ENCODE peak calls at places on chromosomes 1 and 21, in eight cellular contexts. One of them, this sample, is unnamed.

GRCh38 chr1:212161231-212161781 is 123.9 kb upstream of the PPP2R5A start:
- DNase-seq in Panc1: no peak
- DNase-seq in activated T-cell treated with anti-CD3 and anti-CD28 coated beads for 1 hour: no peak
- DNase-seq in Daoy: peak
- DNase-seq in cardiac muscle cell: peak
- DNase-seq in RPMI8226: no peak
- DNase-seq in stimulated activated CD4-positive, alpha-beta T cell treated with anti-CD3 and anti-CD28 coated beads, Interleukin-15, amount 100 ng/mL, for 1 hour: no peak
- DNase-seq in iPS-NIHi11: no peak
- DNase-seq in this sample: peak

GRCh38 chr21:15560383-15561056 is 169.3 kb upstream of the USP25 start:
- DNase-seq in Panc1: no peak
- DNase-seq in activated T-cell treated with anti-CD3 and anti-CD28 coated beads for 1 hour: no peak
- DNase-seq in Daoy: no peak
- DNase-seq in cardiac muscle cell: no peak
- DNase-seq in RPMI8226: no peak
- DNase-seq in stimulated activated CD4-positive, alpha-beta T cell treated with anti-CD3 and anti-CD28 coated beads, Interleukin-15, amount 100 ng/mL, for 1 hour: no peak
- DNase-seq in iPS-NIHi11: no peak
- DNase-seq in this sample: peak

GRCh38 chr1:191320062-191320461 is 838.2 kb upstream of the RGS18 start:
- DNase-seq in Panc1: no peak
- DNase-seq in activated T-cell treated with anti-CD3 and anti-CD28 coated beads for 1 hour: no peak
- DNase-seq in Daoy: no peak
- DNase-seq in cardiac muscle cell: no peak
- DNase-seq in RPMI8226: peak
- DNase-seq in stimulated activated CD4-positive, alpha-beta T cell treated with anti-CD3 and anti-CD28 coated beads, Interleukin-15, amount 100 ng/mL, for 1 hour: no peak
- DNase-seq in iPS-NIHi11: no peak
- DNase-seq in this sample: no peak

GRCh38 chr1:186715887-186716809 is 35.9 kb upstream of the PTGS2 start:
- DNase-seq in Panc1: no peak
- DNase-seq in activated T-cell treated with anti-CD3 and anti-CD28 coated beads for 1 hour: no peak
- DNase-seq in Daoy: no peak
- DNase-seq in cardiac muscle cell: no peak
- DNase-seq in RPMI8226: no peak
- DNase-seq in stimulated activated CD4-positive, alpha-beta T cell treated with anti-CD3 and anti-CD28 coated beads, Interleukin-15, amount 100 ng/mL, for 1 hour: no peak
- DNase-seq in iPS-NIHi11: no peak
- DNase-seq in this sample: no peak

GRCh38 chr1:96361961-96362360 is 359.6 kb upstream of the PTBP2 start:
- DNase-seq in Panc1: no peak
- DNase-seq in activated T-cell treated with anti-CD3 and anti-CD28 coated beads for 1 hour: no peak
- DNase-seq in Daoy: no peak
- DNase-seq in cardiac muscle cell: peak
- DNase-seq in RPMI8226: no peak
- DNase-seq in stimulated activated CD4-positive, alpha-beta T cell treated with anti-CD3 and anti-CD28 coated beads, Interleukin-15, amount 100 ng/mL, for 1 hour: no peak
- DNase-seq in iPS-NIHi11: no peak
- DNase-seq in this sample: no peak

GRCh38 chr1:112146201-112146715 is 156.8 kb upstream of the KCND3 start:
- DNase-seq in Panc1: no peak
- DNase-seq in activated T-cell treated with anti-CD3 and anti-CD28 coated beads for 1 hour: no peak
- DNase-seq in Daoy: no peak
- DNase-seq in cardiac muscle cell: no peak
- DNase-seq in RPMI8226: no peak
- DNase-seq in stimulated activated CD4-positive, alpha-beta T cell treated with anti-CD3 and anti-CD28 coated beads, Interleukin-15, amount 100 ng/mL, for 1 hour: no peak
- DNase-seq in iPS-NIHi11: no peak
- DNase-seq in this sample: no peak

GRCh38 chr1:74964508-74964907 is 169.7 kb upstream of the LHX8 start:
- DNase-seq in Panc1: no peak
- DNase-seq in activated T-cell treated with anti-CD3 and anti-CD28 coated beads for 1 hour: no peak
- DNase-seq in Daoy: peak
- DNase-seq in cardiac muscle cell: peak
- DNase-seq in RPMI8226: peak
- DNase-seq in stimulated activated CD4-positive, alpha-beta T cell treated with anti-CD3 and anti-CD28 coated beads, Interleukin-15, amount 100 ng/mL, for 1 hour: no peak
- DNase-seq in iPS-NIHi11: no peak
- DNase-seq in this sample: no peak

GRCh38 chr1:167517535-167518330 is 596 bp downstream of the CD247 start:
- DNase-seq in Panc1: no peak
- DNase-seq in activated T-cell treated with anti-CD3 and anti-CD28 coated beads for 1 hour: peak
- DNase-seq in Daoy: peak
- DNase-seq in cardiac muscle cell: no peak
- DNase-seq in RPMI8226: no peak
- DNase-seq in stimulated activated CD4-positive, alpha-beta T cell treated with anti-CD3 and anti-CD28 coated beads, Interleukin-15, amount 100 ng/mL, for 1 hour: peak
- DNase-seq in iPS-NIHi11: no peak
- DNase-seq in this sample: peak

GRCh38 chr1:27336756-27337155 is 5.1 kb upstream of the SYTL1 start:
- DNase-seq in Panc1: no peak
- DNase-seq in activated T-cell treated with anti-CD3 and anti-CD28 coated beads for 1 hour: no peak
- DNase-seq in Daoy: no peak
- DNase-seq in cardiac muscle cell: no peak
- DNase-seq in RPMI8226: no peak
- DNase-seq in stimulated activated CD4-positive, alpha-beta T cell treated with anti-CD3 and anti-CD28 coated beads, Interleukin-15, amount 100 ng/mL, for 1 hour: no peak
- DNase-seq in iPS-NIHi11: no peak
- DNase-seq in this sample: no peak

GRCh38 chr1:12063141-12064072 is at the start of gene TNFRSF8:
- DNase-seq in Panc1: no peak
- DNase-seq in activated T-cell treated with anti-CD3 and anti-CD28 coated beads for 1 hour: peak
- DNase-seq in Daoy: peak
- DNase-seq in cardiac muscle cell: peak
- DNase-seq in RPMI8226: peak
- DNase-seq in stimulated activated CD4-positive, alpha-beta T cell treated with anti-CD3 and anti-CD28 coated beads, Interleukin-15, amount 100 ng/mL, for 1 hour: no peak
- DNase-seq in iPS-NIHi11: peak
- DNase-seq in this sample: peak

GRCh38 chr1:64733576-64734288 is 11.1 kb upstream of the RAVER2 start:
- DNase-seq in Panc1: no peak
- DNase-seq in activated T-cell treated with anti-CD3 and anti-CD28 coated beads for 1 hour: no peak
- DNase-seq in Daoy: peak
- DNase-seq in cardiac muscle cell: peak
- DNase-seq in RPMI8226: no peak
- DNase-seq in stimulated activated CD4-positive, alpha-beta T cell treated with anti-CD3 and anti-CD28 coated beads, Interleukin-15, amount 100 ng/mL, for 1 hour: no peak
- DNase-seq in iPS-NIHi11: no peak
- DNase-seq in this sample: peak

GRCh38 chr1:242129103-242129502 is 130.2 kb upstream of the MAP1LC3C start:
- DNase-seq in Panc1: no peak
- DNase-seq in activated T-cell treated with anti-CD3 and anti-CD28 coated beads for 1 hour: no peak
- DNase-seq in Daoy: peak
- DNase-seq in cardiac muscle cell: no peak
- DNase-seq in RPMI8226: peak
- DNase-seq in stimulated activated CD4-positive, alpha-beta T cell treated with anti-CD3 and anti-CD28 coated beads, Interleukin-15, amount 100 ng/mL, for 1 hour: no peak
- DNase-seq in iPS-NIHi11: peak
- DNase-seq in this sample: no peak

GRCh38 chr1:4675454-4676186 is 21.2 kb downstream of the AJAP1 start:
- DNase-seq in Panc1: no peak
- DNase-seq in activated T-cell treated with anti-CD3 and anti-CD28 coated beads for 1 hour: no peak
- DNase-seq in Daoy: no peak
- DNase-seq in cardiac muscle cell: no peak
- DNase-seq in RPMI8226: no peak
- DNase-seq in stimulated activated CD4-positive, alpha-beta T cell treated with anti-CD3 and anti-CD28 coated beads, Interleukin-15, amount 100 ng/mL, for 1 hour: no peak
- DNase-seq in iPS-NIHi11: no peak
- DNase-seq in this sample: no peak

GRCh38 chr1:196860323-196860884 is 27.4 kb upstream of the CFHR4 start:
- DNase-seq in Panc1: no peak
- DNase-seq in activated T-cell treated with anti-CD3 and anti-CD28 coated beads for 1 hour: no peak
- DNase-seq in Daoy: no peak
- DNase-seq in cardiac muscle cell: no peak
- DNase-seq in RPMI8226: no peak
- DNase-seq in stimulated activated CD4-positive, alpha-beta T cell treated with anti-CD3 and anti-CD28 coated beads, Interleukin-15, amount 100 ng/mL, for 1 hour: no peak
- DNase-seq in iPS-NIHi11: no peak
- DNase-seq in this sample: no peak

GRCh38 chr1:207088731-207089626 is at the start of gene C4BPB:
- DNase-seq in Panc1: no peak
- DNase-seq in activated T-cell treated with anti-CD3 and anti-CD28 coated beads for 1 hour: no peak
- DNase-seq in Daoy: peak
- DNase-seq in cardiac muscle cell: peak
- DNase-seq in RPMI8226: peak
- DNase-seq in stimulated activated CD4-positive, alpha-beta T cell treated with anti-CD3 and anti-CD28 coated beads, Interleukin-15, amount 100 ng/mL, for 1 hour: no peak
- DNase-seq in iPS-NIHi11: no peak
- DNase-seq in this sample: no peak

GRCh38 chr1:107964397-107965111 is 426 bp downstream of the VAV3 start:
- DNase-seq in Panc1: no peak
- DNase-seq in activated T-cell treated with anti-CD3 and anti-CD28 coated beads for 1 hour: peak
- DNase-seq in Daoy: peak
- DNase-seq in cardiac muscle cell: peak
- DNase-seq in RPMI8226: peak
- DNase-seq in stimulated activated CD4-positive, alpha-beta T cell treated with anti-CD3 and anti-CD28 coated beads, Interleukin-15, amount 100 ng/mL, for 1 hour: no peak
- DNase-seq in iPS-NIHi11: peak
- DNase-seq in this sample: peak

GRCh38 chr1:238832106-238832505 is 554.3 kb upstream of the CHRM3 start:
- DNase-seq in Panc1: no peak
- DNase-seq in activated T-cell treated with anti-CD3 and anti-CD28 coated beads for 1 hour: no peak
- DNase-seq in Daoy: no peak
- DNase-seq in cardiac muscle cell: no peak
- DNase-seq in RPMI8226: no peak
- DNase-seq in stimulated activated CD4-positive, alpha-beta T cell treated with anti-CD3 and anti-CD28 coated beads, Interleukin-15, amount 100 ng/mL, for 1 hour: no peak
- DNase-seq in iPS-NIHi11: no peak
- DNase-seq in this sample: no peak

GRCh38 chr21:22409571-22409970 is 1411.4 kb downstream of the NCAM2 start:
- DNase-seq in Panc1: no peak
- DNase-seq in activated T-cell treated with anti-CD3 and anti-CD28 coated beads for 1 hour: no peak
- DNase-seq in Daoy: no peak
- DNase-seq in cardiac muscle cell: no peak
- DNase-seq in RPMI8226: no peak
- DNase-seq in stimulated activated CD4-positive, alpha-beta T cell treated with anti-CD3 and anti-CD28 coated beads, Interleukin-15, amount 100 ng/mL, for 1 hour: no peak
- DNase-seq in iPS-NIHi11: no peak
- DNase-seq in this sample: no peak

GRCh38 chr1:101264699-101265098 is 27.9 kb downstream of the S1PR1 start:
- DNase-seq in Panc1: no peak
- DNase-seq in activated T-cell treated with anti-CD3 and anti-CD28 coated beads for 1 hour: no peak
- DNase-seq in Daoy: no peak
- DNase-seq in cardiac muscle cell: peak
- DNase-seq in RPMI8226: peak
- DNase-seq in stimulated activated CD4-positive, alpha-beta T cell treated with anti-CD3 and anti-CD28 coated beads, Interleukin-15, amount 100 ng/mL, for 1 hour: no peak
- DNase-seq in iPS-NIHi11: no peak
- DNase-seq in this sample: peak

GRCh38 chr1:217554849-217555248 is 76.0 kb downstream of the GPATCH2 start:
- DNase-seq in Panc1: no peak
- DNase-seq in activated T-cell treated with anti-CD3 and anti-CD28 coated beads for 1 hour: no peak
- DNase-seq in Daoy: no peak
- DNase-seq in cardiac muscle cell: no peak
- DNase-seq in RPMI8226: no peak
- DNase-seq in stimulated activated CD4-positive, alpha-beta T cell treated with anti-CD3 and anti-CD28 coated beads, Interleukin-15, amount 100 ng/mL, for 1 hour: no peak
- DNase-seq in iPS-NIHi11: no peak
- DNase-seq in this sample: no peak

GRCh38 chr1:212479188-212479587 is 46.5 kb downstream of the NENF start:
- DNase-seq in Panc1: no peak
- DNase-seq in activated T-cell treated with anti-CD3 and anti-CD28 coated beads for 1 hour: no peak
- DNase-seq in Daoy: no peak
- DNase-seq in cardiac muscle cell: no peak
- DNase-seq in RPMI8226: no peak
- DNase-seq in stimulated activated CD4-positive, alpha-beta T cell treated with anti-CD3 and anti-CD28 coated beads, Interleukin-15, amount 100 ng/mL, for 1 hour: no peak
- DNase-seq in iPS-NIHi11: no peak
- DNase-seq in this sample: no peak

GRCh38 chr1:21490774-21491482 is 18.3 kb upstream of the ALPL start:
- DNase-seq in Panc1: no peak
- DNase-seq in activated T-cell treated with anti-CD3 and anti-CD28 coated beads for 1 hour: no peak
- DNase-seq in Daoy: peak
- DNase-seq in cardiac muscle cell: peak
- DNase-seq in RPMI8226: peak
- DNase-seq in stimulated activated CD4-positive, alpha-beta T cell treated with anti-CD3 and anti-CD28 coated beads, Interleukin-15, amount 100 ng/mL, for 1 hour: no peak
- DNase-seq in iPS-NIHi11: peak
- DNase-seq in this sample: peak

GRCh38 chr1:151156515-151156819 is at the start of gene TNFAIP8L2:
- DNase-seq in Panc1: no peak
- DNase-seq in activated T-cell treated with anti-CD3 and anti-CD28 coated beads for 1 hour: peak
- DNase-seq in Daoy: no peak
- DNase-seq in cardiac muscle cell: no peak
- DNase-seq in RPMI8226: peak
- DNase-seq in stimulated activated CD4-positive, alpha-beta T cell treated with anti-CD3 and anti-CD28 coated beads, Interleukin-15, amount 100 ng/mL, for 1 hour: peak
- DNase-seq in iPS-NIHi11: no peak
- DNase-seq in this sample: no peak

GRCh38 chr1:31487894-31488293 is 74.9 kb downstream of the SERINC2 start:
- DNase-seq in Panc1: no peak
- DNase-seq in activated T-cell treated with anti-CD3 and anti-CD28 coated beads for 1 hour: no peak
- DNase-seq in Daoy: no peak
- DNase-seq in cardiac muscle cell: no peak
- DNase-seq in RPMI8226: no peak
- DNase-seq in stimulated activated CD4-positive, alpha-beta T cell treated with anti-CD3 and anti-CD28 coated beads, Interleukin-15, amount 100 ng/mL, for 1 hour: no peak
- DNase-seq in iPS-NIHi11: no peak
- DNase-seq in this sample: no peak

GRCh38 chr21:28454978-28455600 is 537.6 kb downstream of the LTN1 start:
- DNase-seq in Panc1: no peak
- DNase-seq in activated T-cell treated with anti-CD3 and anti-CD28 coated beads for 1 hour: no peak
- DNase-seq in Daoy: peak
- DNase-seq in cardiac muscle cell: no peak
- DNase-seq in RPMI8226: no peak
- DNase-seq in stimulated activated CD4-positive, alpha-beta T cell treated with anti-CD3 and anti-CD28 coated beads, Interleukin-15, amount 100 ng/mL, for 1 hour: no peak
- DNase-seq in iPS-NIHi11: no peak
- DNase-seq in this sample: no peak

GRCh38 chr1:81551942-81552341 is 248.8 kb upstream of the ADGRL2 start:
- DNase-seq in Panc1: no peak
- DNase-seq in activated T-cell treated with anti-CD3 and anti-CD28 coated beads for 1 hour: no peak
- DNase-seq in Daoy: no peak
- DNase-seq in cardiac muscle cell: no peak
- DNase-seq in RPMI8226: no peak
- DNase-seq in stimulated activated CD4-positive, alpha-beta T cell treated with anti-CD3 and anti-CD28 coated beads, Interleukin-15, amount 100 ng/mL, for 1 hour: no peak
- DNase-seq in iPS-NIHi11: no peak
- DNase-seq in this sample: no peak

GRCh38 chr1:163170975-163171676 is 31.6 kb downstream of the RGS5 start:
- DNase-seq in Panc1: no peak
- DNase-seq in activated T-cell treated with anti-CD3 and anti-CD28 coated beads for 1 hour: no peak
- DNase-seq in Daoy: peak
- DNase-seq in cardiac muscle cell: peak
- DNase-seq in RPMI8226: no peak
- DNase-seq in stimulated activated CD4-positive, alpha-beta T cell treated with anti-CD3 and anti-CD28 coated beads, Interleukin-15, amount 100 ng/mL, for 1 hour: no peak
- DNase-seq in iPS-NIHi11: peak
- DNase-seq in this sample: peak